ENCODE peak calls at places on chromosomes 12 and 14, in seven cellular contexts. One of them, this sample, is unnamed.

GRCh38 chr14:55077691-55078151 is 26.3 kb downstream of the MAPK1IP1L start:
- DNase-seq in kidney glomerular epithelial cell: no peak
- DNase-seq in CD4-positive, alpha-beta T cell: no peak
- DNase-seq in upper lobe of left lung: peak
- DNase-seq in NCI-H82: peak
- DNase-seq in T-helper 1 cell: no peak
- DNase-seq in IMR-90: peak
- DNase-seq in this sample: no peak

GRCh38 chr14:104935026-104935650 is 10.5 kb downstream of the PLD4 start:
- DNase-seq in upper lobe of left lung: no peak
- DNase-seq in kidney glomerular epithelial cell: no peak
- DNase-seq in T-helper 1 cell: no peak
- DNase-seq in CD4-positive, alpha-beta T cell: no peak
- DNase-seq in NCI-H82: peak
- DNase-seq in IMR-90: no peak
- DNase-seq in this sample: no peak

GRCh38 chr12:75571204-75571603 is 59.8 kb upstream of the KRR1 start:
- DNase-seq in kidney glomerular epithelial cell: no peak
- DNase-seq in CD4-positive, alpha-beta T cell: no peak
- DNase-seq in NCI-H82: no peak
- DNase-seq in upper lobe of left lung: no peak
- DNase-seq in T-helper 1 cell: no peak
- DNase-seq in IMR-90: no peak
- DNase-seq in this sample: no peak

GRCh38 chr14:52111583-52111982 is 42.7 kb upstream of the NID2 start:
- DNase-seq in NCI-H82: no peak
- DNase-seq in T-helper 1 cell: no peak
- DNase-seq in IMR-90: peak
- DNase-seq in upper lobe of left lung: no peak
- DNase-seq in CD4-positive, alpha-beta T cell: no peak
- DNase-seq in kidney glomerular epithelial cell: no peak
- DNase-seq in this sample: peak

GRCh38 chr12:3658327-3659163 is 94.4 kb downstream of the CRACR2A start:
- DNase-seq in IMR-90: peak
- DNase-seq in T-helper 1 cell: peak
- DNase-seq in kidney glomerular epithelial cell: no peak
- DNase-seq in NCI-H82: peak
- DNase-seq in upper lobe of left lung: no peak
- DNase-seq in CD4-positive, alpha-beta T cell: no peak
- DNase-seq in this sample: no peak

GRCh38 chr12:64560395-64561301 is 49.6 kb upstream of the RASSF3 start:
- DNase-seq in CD4-positive, alpha-beta T cell: no peak
- DNase-seq in kidney glomerular epithelial cell: peak
- DNase-seq in T-helper 1 cell: no peak
- DNase-seq in NCI-H82: no peak
- DNase-seq in IMR-90: peak
- DNase-seq in upper lobe of left lung: no peak
- DNase-seq in this sample: peak

GRCh38 chr14:89041245-89041585 is 216.8 kb downstream of the TTC8 start:
- DNase-seq in kidney glomerular epithelial cell: peak
- DNase-seq in T-helper 1 cell: no peak
- DNase-seq in CD4-positive, alpha-beta T cell: no peak
- DNase-seq in upper lobe of left lung: no peak
- DNase-seq in IMR-90: no peak
- DNase-seq in NCI-H82: no peak
- DNase-seq in this sample: no peak

GRCh38 chr14:34270361-34270760 is 191.7 kb downstream of the SPTSSA start:
- DNase-seq in T-helper 1 cell: no peak
- DNase-seq in IMR-90: no peak
- DNase-seq in CD4-positive, alpha-beta T cell: no peak
- DNase-seq in upper lobe of left lung: no peak
- DNase-seq in NCI-H82: no peak
- DNase-seq in kidney glomerular epithelial cell: no peak
- DNase-seq in this sample: no peak

GRCh38 chr14:100159107-100159864 is at the start of gene DEGS2:
- DNase-seq in kidney glomerular epithelial cell: no peak
- DNase-seq in NCI-H82: peak
- DNase-seq in IMR-90: no peak
- DNase-seq in CD4-positive, alpha-beta T cell: peak
- DNase-seq in upper lobe of left lung: peak
- DNase-seq in T-helper 1 cell: no peak
- DNase-seq in this sample: no peak

GRCh38 chr12:24252580-24252979 is 303.1 kb upstream of the SOX5 start:
- DNase-seq in NCI-H82: no peak
- DNase-seq in CD4-positive, alpha-beta T cell: no peak
- DNase-seq in kidney glomerular epithelial cell: no peak
- DNase-seq in T-helper 1 cell: no peak
- DNase-seq in upper lobe of left lung: no peak
- DNase-seq in IMR-90: no peak
- DNase-seq in this sample: no peak

GRCh38 chr14:59478540-59478939 is 5.7 kb downstream of the L3HYPDH start:
- DNase-seq in CD4-positive, alpha-beta T cell: no peak
- DNase-seq in kidney glomerular epithelial cell: no peak
- DNase-seq in NCI-H82: no peak
- DNase-seq in T-helper 1 cell: no peak
- DNase-seq in upper lobe of left lung: no peak
- DNase-seq in IMR-90: no peak
- DNase-seq in this sample: no peak

GRCh38 chr12:110661337-110661972 is 27.5 kb downstream of the HVCN1 start:
- DNase-seq in T-helper 1 cell: peak
- DNase-seq in kidney glomerular epithelial cell: no peak
- DNase-seq in CD4-positive, alpha-beta T cell: no peak
- DNase-seq in upper lobe of left lung: peak
- DNase-seq in NCI-H82: no peak
- DNase-seq in IMR-90: no peak
- DNase-seq in this sample: no peak

GRCh38 chr12:104064842-104065441 is 611 bp downstream of the HCFC2 start:
- DNase-seq in kidney glomerular epithelial cell: no peak
- DNase-seq in upper lobe of left lung: peak
- DNase-seq in T-helper 1 cell: no peak
- DNase-seq in NCI-H82: peak
- DNase-seq in IMR-90: no peak
- DNase-seq in CD4-positive, alpha-beta T cell: no peak
- DNase-seq in this sample: peak

GRCh38 chr12:18421840-18422239 is 160.5 kb downstream of the PIK3C2G start:
- DNase-seq in upper lobe of left lung: no peak
- DNase-seq in T-helper 1 cell: no peak
- DNase-seq in IMR-90: peak
- DNase-seq in CD4-positive, alpha-beta T cell: no peak
- DNase-seq in kidney glomerular epithelial cell: no peak
- DNase-seq in NCI-H82: no peak
- DNase-seq in this sample: peak

GRCh38 chr12:53759261-53759660 is 7.5 kb upstream of the CISTR start:
- DNase-seq in upper lobe of left lung: no peak
- DNase-seq in CD4-positive, alpha-beta T cell: no peak
- DNase-seq in IMR-90: no peak
- DNase-seq in NCI-H82: peak
- DNase-seq in kidney glomerular epithelial cell: no peak
- DNase-seq in T-helper 1 cell: no peak
- DNase-seq in this sample: no peak

GRCh38 chr12:47730341-47730744 is 5.1 kb upstream of the ENDOU start:
- DNase-seq in kidney glomerular epithelial cell: no peak
- DNase-seq in T-helper 1 cell: no peak
- DNase-seq in IMR-90: peak
- DNase-seq in NCI-H82: no peak
- DNase-seq in upper lobe of left lung: peak
- DNase-seq in CD4-positive, alpha-beta T cell: no peak
- DNase-seq in this sample: no peak

GRCh38 chr12:107330901-107331431 is 237.6 kb upstream of the CRY1 start:
- DNase-seq in upper lobe of left lung: no peak
- DNase-seq in T-helper 1 cell: peak
- DNase-seq in CD4-positive, alpha-beta T cell: no peak
- DNase-seq in IMR-90: no peak
- DNase-seq in NCI-H82: peak
- DNase-seq in kidney glomerular epithelial cell: no peak
- DNase-seq in this sample: no peak

GRCh38 chr14:60561845-60562746 is 53.1 kb downstream of the SIX6 start:
- DNase-seq in upper lobe of left lung: no peak
- DNase-seq in IMR-90: peak
- DNase-seq in kidney glomerular epithelial cell: peak
- DNase-seq in NCI-H82: peak
- DNase-seq in T-helper 1 cell: peak
- DNase-seq in CD4-positive, alpha-beta T cell: no peak
- DNase-seq in this sample: peak

GRCh38 chr12:29148958-29149690 is at the start of gene FAR2:
- DNase-seq in CD4-positive, alpha-beta T cell: peak
- DNase-seq in kidney glomerular epithelial cell: peak
- DNase-seq in IMR-90: no peak
- DNase-seq in T-helper 1 cell: peak
- DNase-seq in upper lobe of left lung: peak
- DNase-seq in NCI-H82: peak
- DNase-seq in this sample: peak

GRCh38 chr14:67943947-67944346 is 124.4 kb downstream of the RAD51B start:
- DNase-seq in T-helper 1 cell: peak
- DNase-seq in upper lobe of left lung: peak
- DNase-seq in kidney glomerular epithelial cell: peak
- DNase-seq in NCI-H82: peak
- DNase-seq in CD4-positive, alpha-beta T cell: no peak
- DNase-seq in IMR-90: peak
- DNase-seq in this sample: peak

GRCh38 chr14:71163050-71163841 is 256.0 kb downstream of the PCNX1 start:
- DNase-seq in IMR-90: no peak
- DNase-seq in T-helper 1 cell: no peak
- DNase-seq in upper lobe of left lung: no peak
- DNase-seq in kidney glomerular epithelial cell: no peak
- DNase-seq in NCI-H82: no peak
- DNase-seq in CD4-positive, alpha-beta T cell: no peak
- DNase-seq in this sample: no peak

GRCh38 chr12:7695159-7695930 is at the start of gene GDF3:
- DNase-seq in T-helper 1 cell: no peak
- DNase-seq in kidney glomerular epithelial cell: no peak
- DNase-seq in IMR-90: no peak
- DNase-seq in NCI-H82: no peak
- DNase-seq in CD4-positive, alpha-beta T cell: no peak
- DNase-seq in upper lobe of left lung: peak
- DNase-seq in this sample: peak

GRCh38 chr14:60275932-60276331 is 26.9 kb downstream of the PPM1A start:
- DNase-seq in NCI-H82: no peak
- DNase-seq in IMR-90: no peak
- DNase-seq in kidney glomerular epithelial cell: no peak
- DNase-seq in CD4-positive, alpha-beta T cell: no peak
- DNase-seq in T-helper 1 cell: no peak
- DNase-seq in upper lobe of left lung: no peak
- DNase-seq in this sample: no peak

GRCh38 chr12:27077586-27077985 is 4.8 kb downstream of the C12orf71 start:
- DNase-seq in upper lobe of left lung: no peak
- DNase-seq in CD4-positive, alpha-beta T cell: no peak
- DNase-seq in NCI-H82: no peak
- DNase-seq in T-helper 1 cell: no peak
- DNase-seq in kidney glomerular epithelial cell: no peak
- DNase-seq in IMR-90: no peak
- DNase-seq in this sample: no peak

GRCh38 chr14:104683653-104684448 is 5.6 kb upstream of the INF2 start:
- DNase-seq in upper lobe of left lung: no peak
- DNase-seq in NCI-H82: no peak
- DNase-seq in kidney glomerular epithelial cell: no peak
- DNase-seq in IMR-90: no peak
- DNase-seq in T-helper 1 cell: no peak
- DNase-seq in CD4-positive, alpha-beta T cell: no peak
- DNase-seq in this sample: no peak

GRCh38 chr12:7411343-7411742 is 32.6 kb downstream of the CD163L1 start:
- DNase-seq in T-helper 1 cell: no peak
- DNase-seq in NCI-H82: no peak
- DNase-seq in IMR-90: no peak
- DNase-seq in upper lobe of left lung: no peak
- DNase-seq in CD4-positive, alpha-beta T cell: no peak
- DNase-seq in kidney glomerular epithelial cell: no peak
- DNase-seq in this sample: no peak

GRCh38 chr12:125773033-125773432 is 707.8 kb downstream of the AACS start:
- DNase-seq in NCI-H82: peak
- DNase-seq in IMR-90: no peak
- DNase-seq in upper lobe of left lung: no peak
- DNase-seq in CD4-positive, alpha-beta T cell: no peak
- DNase-seq in T-helper 1 cell: peak
- DNase-seq in kidney glomerular epithelial cell: no peak
- DNase-seq in this sample: no peak

GRCh38 chr12:110647669-110648068 is 33.7 kb downstream of the TCTN1 start:
- DNase-seq in upper lobe of left lung: no peak
- DNase-seq in kidney glomerular epithelial cell: no peak
- DNase-seq in T-helper 1 cell: peak
- DNase-seq in NCI-H82: no peak
- DNase-seq in IMR-90: no peak
- DNase-seq in CD4-positive, alpha-beta T cell: no peak
- DNase-seq in this sample: no peak

GRCh38 chr14:75427482-75428229 is at the start of gene JDP2:
- DNase-seq in CD4-positive, alpha-beta T cell: peak
- DNase-seq in NCI-H82: peak
- DNase-seq in upper lobe of left lung: peak
- DNase-seq in IMR-90: peak
- DNase-seq in kidney glomerular epithelial cell: no peak
- DNase-seq in T-helper 1 cell: peak
- DNase-seq in this sample: peak

GRCh38 chr12:121537814-121538698 is 42.8 kb downstream of the KDM2B start:
- DNase-seq in IMR-90: no peak
- DNase-seq in upper lobe of left lung: peak
- DNase-seq in NCI-H82: no peak
- DNase-seq in kidney glomerular epithelial cell: no peak
- DNase-seq in CD4-positive, alpha-beta T cell: no peak
- DNase-seq in T-helper 1 cell: peak
- DNase-seq in this sample: no peak

GRCh38 chr14:100780646-100781355 is 45.1 kb upstream of the MEG3 start:
- DNase-seq in CD4-positive, alpha-beta T cell: no peak
- DNase-seq in kidney glomerular epithelial cell: no peak
- DNase-seq in NCI-H82: no peak
- DNase-seq in IMR-90: no peak
- DNase-seq in upper lobe of left lung: peak
- DNase-seq in T-helper 1 cell: no peak
- DNase-seq in this sample: no peak

GRCh38 chr14:35829449-35829848 is 3.3 kb downstream of the BRMS1L start:
- DNase-seq in upper lobe of left lung: no peak
- DNase-seq in IMR-90: peak
- DNase-seq in T-helper 1 cell: no peak
- DNase-seq in CD4-positive, alpha-beta T cell: no peak
- DNase-seq in NCI-H82: no peak
- DNase-seq in kidney glomerular epithelial cell: no peak
- DNase-seq in this sample: peak

This sample was measured in astrocyte of the spinal cord.